ENCODE peak calls at places on chromosomes 16 and 17, in eight cellular contexts. Z, C, K, E, L, S, Q and F are unnamed samples.

GRCh38 chr16:84138824-84139627 is 6.0 kb downstream of the HSDL1 start:
- DNase-seq in Q (no peak), L (no peak), K (no peak), E (no peak), S (peak; percentile 34), C (no peak), Z (no peak), F (peak; percentile 54)

GRCh38 chr16:31004658-31005057 is 5.8 kb downstream of the STX1B start:
- DNase-seq in S (no peak), K (no peak), Z (no peak), E (no peak), Q (no peak), C (no peak), L (no peak), F (no peak)

GRCh38 chr17:34633351-34633750 is 54.0 kb downstream of the TMEM132E start:
- DNase-seq in S (no peak), K (no peak), L (no peak), Q (no peak), E (no peak), C (no peak), Z (no peak), F (no peak)

GRCh38 chr16:641326-642188 is at the start of gene MCRIP2:
- DNase-seq in Z (no peak), K (peak; percentile 60), Q (peak; percentile 30), C (peak; percentile 98), S (peak; percentile 89), E (peak; percentile 92), L (peak; percentile 72), F (no peak)

GRCh38 chr17:68695659-68696058 is 94.5 kb upstream of the FAM20A start:
- DNase-seq in Z (no peak), S (no peak), Q (no peak), K (no peak), C (no peak), L (no peak), E (no peak), F (no peak)

GRCh38 chr16:80739523-80739922 is 64.9 kb downstream of the CDYL2 start:
- DNase-seq in L (no peak), K (no peak), Q (no peak), E (no peak), S (no peak), C (no peak), Z (no peak), F (no peak)

GRCh38 chr16:87635541-87636049 is 33.3 kb downstream of the JPH3 start:
- DNase-seq in S (peak; percentile 65), K (peak; percentile 69), Q (peak; percentile 34), E (peak; percentile 57), C (peak; percentile 85), Z (no peak), L (peak; percentile 56), F (peak; percentile 59)

GRCh38 chr16:27867122-27868110 is 196.1 kb downstream of the GSG1L start:
- DNase-seq in C (peak; percentile 88), Z (peak; percentile 26), E (peak; percentile 60), Q (peak; percentile 22), K (no peak), L (peak; percentile 74), S (peak; percentile 60), F (peak; percentile 86)

GRCh38 chr16:66515543-66516171 is 34.3 kb downstream of the TK2 start:
- DNase-seq in S (no peak), Q (no peak), Z (no peak), L (no peak), E (peak; percentile 38), C (no peak), K (no peak), F (no peak)

GRCh38 chr17:61235001-61235820 is 164.4 kb upstream of the TBX2 start:
- DNase-seq in L (no peak), E (no peak), C (no peak), Q (no peak), K (no peak), Z (no peak), S (no peak), F (no peak)

GRCh38 chr16:29962344-29962994 is 590 bp downstream of the TMEM219 start:
- DNase-seq in Z (no peak), L (peak; percentile 19), Q (no peak), K (peak; percentile 25), S (peak; percentile 20), E (no peak), C (no peak), F (no peak)

GRCh38 chr17:30324723-30325122 is 9.1 kb downstream of the TMIGD1 start:
- DNase-seq in K (no peak), C (no peak), L (no peak), S (no peak), Z (no peak), Q (no peak), E (no peak), F (no peak)

GRCh38 chr16:80350066-80350465 is 190.7 kb upstream of the DYNLRB2 start:
- DNase-seq in Q (no peak), Z (no peak), K (no peak), C (no peak), L (no peak), E (no peak), S (no peak), F (no peak)

GRCh38 chr17:42179911-42180410 is 981 bp downstream of the KCNH4 start:
- DNase-seq in Q (no peak), S (peak; percentile 50), L (peak; percentile 67), E (no peak), C (no peak), K (no peak), Z (no peak), F (no peak)

GRCh38 chr16:2979669-2980226 is 498 bp downstream of the PKMYT1 start:
- DNase-seq in Z (no peak), L (no peak), K (no peak), C (peak; percentile 36), E (no peak), Q (no peak), S (no peak), F (no peak)

GRCh38 chr16:57500578-57501111 is 14.4 kb upstream of the DOK4 start:
- DNase-seq in Q (no peak), S (peak; percentile 5), C (no peak), L (no peak), E (no peak), K (no peak), Z (no peak), F (no peak)

GRCh38 chr17:57068222-57068658 is 16.8 kb upstream of the AKAP1 start:
- DNase-seq in K (no peak), Q (no peak), L (peak; percentile 77), S (no peak), E (no peak), C (peak; percentile 34), Z (no peak), F (no peak)

GRCh38 chr17:33055746-33056145 is 64.1 kb downstream of the SPACA3 start:
- DNase-seq in E (no peak), Q (no peak), S (no peak), Z (no peak), C (no peak), K (no peak), L (no peak), F (no peak)

GRCh38 chr16:88633684-88634140 is 4.7 kb upstream of the IL17C start:
- DNase-seq in S (no peak), Z (no peak), Q (peak; percentile 41), K (peak; percentile 85), L (no peak), E (no peak), C (no peak), F (no peak)

GRCh38 chr17:57600092-57600491 is 145.0 kb downstream of the CCDC182 start:
- DNase-seq in C (no peak), S (no peak), L (no peak), E (no peak), Z (no peak), Q (no peak), K (no peak), F (no peak)

GRCh38 chr17:18980682-18981384 is 23.7 kb downstream of the FAM83G start:
- DNase-seq in Z (no peak), S (no peak), C (no peak), E (no peak), K (no peak), L (no peak), Q (no peak), F (no peak)

GRCh38 chr16:70688266-70688742 is 2.5 kb upstream of the MTSS2 start:
- DNase-seq in C (no peak), E (no peak), Q (no peak), L (no peak), Z (no peak), S (peak; percentile 76), K (no peak), F (no peak)

GRCh38 chr17:61579961-61580360 is 11.1 kb downstream of the NACA2 start:
- DNase-seq in K (no peak), Z (no peak), L (no peak), E (no peak), C (no peak), S (no peak), Q (no peak), F (no peak)

GRCh38 chr17:77527394-77527793 is 386.6 kb downstream of the SEC14L1 start:
- DNase-seq in Q (no peak), E (no peak), C (no peak), S (no peak), Z (no peak), K (no peak), L (no peak), F (no peak)

GRCh38 chr16:1366712-1367299 is 15.1 kb downstream of the GNPTG start:
- DNase-seq in L (no peak), C (no peak), E (no peak), Q (no peak), S (no peak), Z (no peak), K (no peak), F (no peak)

GRCh38 chr17:38898812-38899348 is 26.5 kb upstream of the LASP1NB start:
- DNase-seq in L (no peak), Q (peak; percentile 56), E (no peak), S (no peak), K (peak; percentile 81), Z (no peak), C (no peak), F (no peak)

GRCh38 chr17:45096141-45096540 is 35.0 kb downstream of the NMT1 start:
- DNase-seq in L (no peak), S (no peak), Q (no peak), K (no peak), C (no peak), Z (no peak), E (no peak), F (peak; percentile 13)

GRCh38 chr16:67733734-67734470 is 14.8 kb upstream of the GFOD2 start:
- DNase-seq in C (no peak), S (no peak), L (no peak), E (no peak), Z (no peak), Q (no peak), K (no peak), F (no peak)